ENCODE peak calls at places on chromosomes 1 and 21, in six cellular contexts. A, L, Y, J, V and E are unnamed samples.

GRCh38 chr1:224540535-224540934 is 75.6 kb upstream of the CNIH3 start:
- DNase-seq in L (no peak), Y (peak), A (no peak), J (no peak), V (no peak), E (no peak)

GRCh38 chr1:60581455-60582220 is 500.7 kb upstream of the NFIA start:
- DNase-seq in V (no peak), A (peak), Y (no peak), L (no peak), J (no peak), E (no peak)

GRCh38 chr1:24742090-24742938 is 2.9 kb upstream of the CLIC4 start:
- DNase-seq in Y (no peak), V (no peak), A (peak), J (no peak), L (peak), E (no peak)

GRCh38 chr1:244655186-244655585 is 2.3 kb downstream of the DESI2 start:
- DNase-seq in L (no peak), A (no peak), Y (no peak), V (no peak), J (no peak), E (no peak)

GRCh38 chr1:199687321-199687720 is 340.2 kb upstream of the NR5A2 start:
- DNase-seq in A (peak), V (no peak), L (no peak), Y (no peak), J (peak), E (peak)

GRCh38 chr1:58785424-58786058 is 1.7 kb upstream of the JUN start:
- DNase-seq in Y (peak), J (peak), L (peak), A (no peak), V (peak), E (no peak)

GRCh38 chr1:84382127-84382526 is 16.2 kb upstream of the DNASE2B start:
- DNase-seq in Y (no peak), L (no peak), A (peak), V (no peak), J (peak), E (no peak)

GRCh38 chr1:203589201-203589600 is 37.4 kb upstream of the ATP2B4 start:
- DNase-seq in Y (no peak), V (no peak), J (peak), A (no peak), L (no peak), E (no peak)

GRCh38 chr1:236282159-236282716 is 480 bp upstream of the ERO1B start:
- DNase-seq in A (peak), Y (peak), J (no peak), L (no peak), V (no peak), E (no peak)

GRCh38 chr1:228036701-228037231 is 30.0 kb downstream of the WNT3A start:
- DNase-seq in J (no peak), L (peak), A (no peak), Y (no peak), V (peak), E (no peak)

GRCh38 chr1:2452583-2453315 is 23.3 kb upstream of the PLCH2 start:
- DNase-seq in Y (no peak), V (no peak), A (no peak), J (peak), L (no peak), E (no peak)

GRCh38 chr1:164587617-164588367 is 28.8 kb downstream of the PBX1 start:
- DNase-seq in V (no peak), A (no peak), L (no peak), Y (no peak), J (peak), E (no peak)

GRCh38 chr1:199290186-199290585 is 651.3 kb downstream of the PTPRC start:
- DNase-seq in J (peak), L (no peak), V (no peak), Y (peak), A (peak), E (no peak)

GRCh38 chr1:55445416-55445815 is 230.3 kb upstream of the USP24 start:
- DNase-seq in A (no peak), Y (no peak), V (no peak), L (no peak), J (no peak), E (no peak)

GRCh38 chr1:50929376-50929958 is 30.6 kb downstream of the FAF1 start:
- DNase-seq in Y (peak), A (no peak), V (no peak), L (no peak), J (peak), E (no peak)

GRCh38 chr21:28805885-28806284 is 186.8 kb downstream of the LTN1 start:
- DNase-seq in J (peak), L (no peak), V (no peak), Y (peak), A (peak), E (no peak)

GRCh38 chr1:4090556-4090955 is 190.5 kb upstream of the C1orf174 start:
- DNase-seq in V (no peak), J (no peak), A (no peak), L (no peak), Y (no peak), E (no peak)

GRCh38 chr1:94239796-94240195 is 2.4 kb upstream of the ARHGAP29 start:
- DNase-seq in Y (no peak), L (no peak), J (peak), V (no peak), A (no peak), E (no peak)

GRCh38 chr1:94244816-94245215 is 7.4 kb upstream of the ARHGAP29 start:
- DNase-seq in V (no peak), Y (no peak), J (peak), A (no peak), L (no peak), E (no peak)

GRCh38 chr1:94237291-94238226 is at the start of gene ARHGAP29:
- DNase-seq in V (peak), Y (peak), L (peak), J (peak), A (peak), E (peak)

GRCh38 chr1:94243665-94244064 is 6.3 kb upstream of the ARHGAP29 start:
- DNase-seq in Y (no peak), L (no peak), J (no peak), V (no peak), A (no peak), E (no peak)

DNA sequence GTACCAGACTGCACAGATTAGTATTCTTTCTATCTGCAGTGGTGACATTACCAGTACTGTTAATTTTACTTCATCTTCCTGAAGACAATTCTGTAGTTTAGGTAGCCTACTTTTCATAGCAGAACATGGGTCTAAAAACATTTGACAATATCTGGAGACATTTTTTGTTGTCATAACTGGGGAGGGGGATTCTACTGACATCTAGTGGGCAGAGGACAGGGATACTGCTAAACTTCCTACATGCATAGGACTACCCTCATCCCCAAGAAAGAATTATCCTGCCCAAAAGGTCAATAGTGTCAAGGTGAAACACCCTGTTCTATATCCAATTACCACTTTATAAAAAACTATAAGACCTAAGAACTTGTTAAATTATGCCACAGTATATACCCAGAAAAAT is 3.4 kb upstream of the ARHGAP29 start:
- DNase-seq in Y (no peak), V (no peak), A (no peak), J (peak), L (no peak), E (no peak)
- TF ChIP-seq CTCF in Y (peak), V (no peak), A (peak), J (peak), L (peak), E (peak)

GRCh38 chr1:119308130-119308529 is 60.5 kb upstream of the HAO2 start:
- DNase-seq in A (no peak), L (no peak), J (no peak), Y (no peak), V (no peak), E (no peak)

GRCh38 chr1:119314001-119314796 is 54.4 kb upstream of the HAO2 start:
- DNase-seq in A (no peak), J (no peak), L (no peak), Y (no peak), V (no peak), E (no peak)

GRCh38 chr1:119308806-119309205 is 59.8 kb upstream of the HAO2 start:
- DNase-seq in Y (no peak), A (no peak), J (no peak), V (no peak), L (no peak), E (no peak)

DNA sequence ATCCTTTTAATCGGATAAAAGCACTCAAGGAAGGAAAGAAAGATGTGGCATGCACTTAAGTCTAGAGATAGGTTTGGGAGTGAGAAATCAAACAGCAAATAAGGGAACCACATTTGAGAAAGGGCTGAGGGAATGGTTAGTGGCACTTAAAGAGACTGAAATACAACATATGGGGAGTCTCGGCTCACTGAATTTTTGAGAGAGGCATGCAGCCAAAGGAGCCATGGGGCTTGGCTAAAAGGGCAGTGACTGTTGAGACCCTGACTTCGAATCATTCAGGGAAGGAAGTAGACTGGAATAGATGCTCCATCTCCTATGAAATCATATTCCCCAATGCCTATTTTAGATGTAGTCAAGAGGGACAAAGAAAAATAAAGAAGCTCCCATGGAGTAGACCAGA is 58.3 kb upstream of the HAO2 start:
- DNase-seq in J (no peak), L (no peak), V (no peak), Y (no peak), A (no peak), E (no peak)
- TF ChIP-seq CTCF in J (no peak), L (no peak), V (no peak), Y (no peak), A (no peak), E (no peak)

DNA sequence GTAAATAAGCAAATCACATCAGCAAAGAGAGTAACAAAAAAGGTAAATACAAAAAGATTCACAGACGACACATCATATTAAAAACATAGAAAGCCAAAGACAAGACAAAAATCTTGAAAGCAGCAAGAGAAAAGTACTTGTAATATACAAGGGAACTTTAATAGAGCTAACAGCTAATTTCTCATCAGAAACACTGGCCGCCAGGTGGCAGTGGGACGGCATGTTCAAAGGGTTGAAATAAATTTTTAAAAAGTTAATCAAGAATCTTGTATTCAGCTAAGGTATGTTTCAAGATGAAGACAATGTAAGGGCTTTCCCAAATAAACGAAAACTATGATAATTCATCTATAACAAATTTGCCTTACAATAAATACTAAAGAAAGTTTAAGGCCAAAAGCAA is 358.1 kb downstream of the LRRIQ3 start:
- DNase-seq in J (peak), A (peak), V (no peak), L (no peak), Y (peak), E (peak)
- TF ChIP-seq CTCF in J (peak), A (peak), V (no peak), L (peak), Y (peak), E (peak)

GRCh38 chr1:186680031-186681012 is at the start of gene PTGS2:
- DNase-seq in V (peak), J (peak), A (peak), Y (peak), L (peak), E (peak)
- TF ChIP-seq CTCF in V (no peak), J (peak), A (peak), Y (peak), L (peak), E (no peak)

DNA sequence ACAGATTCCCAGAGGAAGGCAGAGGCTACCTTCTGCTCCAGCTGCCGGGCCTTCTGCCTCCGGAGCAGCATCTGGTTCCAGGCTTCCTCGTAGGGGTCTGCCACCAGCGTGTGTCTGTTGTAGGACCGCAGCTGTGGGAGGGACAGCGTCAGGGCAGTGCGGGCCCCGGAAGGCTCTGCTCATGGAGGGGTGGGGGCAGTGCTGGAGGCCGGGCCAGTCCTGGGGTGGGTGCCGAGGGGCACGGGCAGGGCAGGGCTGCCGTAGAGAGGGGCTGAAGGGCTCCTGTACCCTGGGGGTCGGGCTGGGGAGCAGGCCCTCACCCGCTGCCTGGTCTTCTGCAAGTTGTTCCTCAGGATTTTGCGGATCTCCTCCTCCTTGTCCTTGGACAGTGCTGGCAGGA is 53.2 kb downstream of the SLC9A1 start:
- DNase-seq in Y (no peak), A (no peak), J (no peak), V (no peak), L (no peak), E (peak)
- TF ChIP-seq CTCF in Y (no peak), A (no peak), J (no peak), V (no peak), L (no peak), E (no peak)

DNA sequence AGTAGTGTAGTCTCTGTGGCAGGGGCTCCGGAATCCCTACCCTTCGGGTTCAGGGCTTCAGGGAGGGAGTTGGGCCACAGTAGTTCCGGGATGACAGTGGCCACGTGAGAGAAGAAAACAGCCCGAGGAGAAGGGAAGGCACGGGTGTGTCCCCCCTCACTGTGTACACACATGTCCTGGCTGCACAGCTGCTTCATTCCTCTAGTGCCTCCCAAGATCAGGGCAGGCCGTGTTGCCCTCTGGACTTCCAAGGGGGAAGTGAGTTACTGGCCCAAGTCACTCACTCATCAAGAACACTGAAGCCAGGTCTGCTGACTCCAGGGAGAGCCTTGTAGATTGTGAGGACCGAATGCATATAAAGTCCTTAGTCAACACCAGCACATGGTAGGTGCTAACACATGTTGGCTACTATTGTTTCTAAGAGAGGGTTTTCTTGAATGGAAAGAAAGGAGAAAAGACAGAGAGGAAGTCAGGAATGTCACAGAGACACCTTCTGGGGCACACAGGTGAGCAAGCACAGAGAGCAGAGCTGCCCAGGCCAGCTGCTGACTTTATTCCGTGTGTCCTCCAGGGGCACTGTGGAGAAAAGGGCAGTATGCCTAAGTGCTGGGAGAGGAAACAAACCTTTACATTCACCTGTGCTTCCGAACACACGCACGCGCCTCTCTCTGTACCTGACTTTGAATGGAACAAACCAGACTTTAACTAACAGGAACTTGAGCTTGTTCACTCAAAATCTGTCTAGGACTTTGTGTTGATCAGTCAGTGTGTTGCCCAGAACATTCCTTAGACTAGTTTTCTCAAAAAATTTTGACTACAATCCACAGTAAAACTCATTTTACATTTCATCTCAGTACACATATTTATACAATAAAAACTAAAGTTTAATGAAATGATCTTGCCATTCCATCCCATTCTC is 40.0 kb downstream of the LHX4 start:
- DNase-seq in Y (peak), A (no peak), J (peak), L (peak), V (no peak), E (no peak)
- TF ChIP-seq CTCF in Y (peak), A (peak), J (peak), L (peak), V (no peak), E (no peak)

DNA sequence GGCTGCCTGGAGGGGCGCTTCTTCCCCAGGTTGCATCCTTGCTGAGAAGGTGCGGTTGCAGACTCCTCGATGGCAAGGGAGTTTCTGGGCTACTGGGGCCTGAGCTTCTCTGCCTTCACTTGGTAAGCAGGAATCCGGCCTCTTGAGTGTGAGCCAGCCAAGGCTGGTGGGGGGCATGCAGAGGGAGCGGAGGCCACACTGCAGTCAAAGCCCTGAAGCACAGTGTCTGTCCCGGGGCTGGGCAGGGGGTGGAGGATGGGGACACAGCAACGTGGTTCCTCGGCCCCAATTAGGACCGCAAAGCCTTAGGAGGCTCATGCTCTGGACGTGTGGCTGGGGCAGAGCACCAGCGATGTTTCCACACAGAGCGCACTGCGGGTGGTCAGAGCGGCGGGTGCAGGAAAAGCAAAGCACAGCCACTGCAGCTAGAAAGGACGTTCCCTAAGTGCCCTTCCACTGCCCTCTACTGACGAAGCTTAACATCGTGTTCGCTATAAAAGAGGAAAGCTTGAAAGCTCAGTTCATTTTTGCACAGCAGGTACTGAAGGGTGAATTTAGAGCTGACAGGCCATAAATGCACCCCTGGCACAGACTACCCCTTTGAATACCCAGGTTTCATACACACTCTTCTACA is 60.7 kb upstream of the COG2 start:
- DNase-seq in J (peak), V (no peak), Y (peak), L (peak), A (no peak), E (peak)
- TF ChIP-seq CTCF in J (peak), V (no peak), Y (peak), L (peak), A (peak), E (no peak)

GRCh38 chr21:16908087-16908486 is 604.8 kb upstream of the CXADR start:
- DNase-seq in L (no peak), A (no peak), Y (peak), J (peak), V (no peak), E (no peak)

GRCh38 chr21:16912075-16912474 is 600.8 kb upstream of the CXADR start:
- DNase-seq in Y (no peak), V (no peak), A (peak), L (no peak), J (peak), E (no peak)

GRCh38 chr21:16911166-16911607 is 601.7 kb upstream of the CXADR start:
- DNase-seq in A (no peak), J (no peak), Y (no peak), V (no peak), L (no peak), E (no peak)

GRCh38 chr21:16910435-16911165 is 602.2 kb upstream of the CXADR start:
- DNase-seq in A (no peak), Y (no peak), J (no peak), L (no peak), V (no peak), E (no peak)

GRCh38 chr21:16913010-16913409 is 599.8 kb upstream of the CXADR start:
- DNase-seq in A (no peak), J (no peak), L (peak), Y (peak), V (no peak), E (peak)
- TF ChIP-seq CTCF in A (peak), J (no peak), L (peak), Y (no peak), V (no peak), E (no peak)

DNA sequence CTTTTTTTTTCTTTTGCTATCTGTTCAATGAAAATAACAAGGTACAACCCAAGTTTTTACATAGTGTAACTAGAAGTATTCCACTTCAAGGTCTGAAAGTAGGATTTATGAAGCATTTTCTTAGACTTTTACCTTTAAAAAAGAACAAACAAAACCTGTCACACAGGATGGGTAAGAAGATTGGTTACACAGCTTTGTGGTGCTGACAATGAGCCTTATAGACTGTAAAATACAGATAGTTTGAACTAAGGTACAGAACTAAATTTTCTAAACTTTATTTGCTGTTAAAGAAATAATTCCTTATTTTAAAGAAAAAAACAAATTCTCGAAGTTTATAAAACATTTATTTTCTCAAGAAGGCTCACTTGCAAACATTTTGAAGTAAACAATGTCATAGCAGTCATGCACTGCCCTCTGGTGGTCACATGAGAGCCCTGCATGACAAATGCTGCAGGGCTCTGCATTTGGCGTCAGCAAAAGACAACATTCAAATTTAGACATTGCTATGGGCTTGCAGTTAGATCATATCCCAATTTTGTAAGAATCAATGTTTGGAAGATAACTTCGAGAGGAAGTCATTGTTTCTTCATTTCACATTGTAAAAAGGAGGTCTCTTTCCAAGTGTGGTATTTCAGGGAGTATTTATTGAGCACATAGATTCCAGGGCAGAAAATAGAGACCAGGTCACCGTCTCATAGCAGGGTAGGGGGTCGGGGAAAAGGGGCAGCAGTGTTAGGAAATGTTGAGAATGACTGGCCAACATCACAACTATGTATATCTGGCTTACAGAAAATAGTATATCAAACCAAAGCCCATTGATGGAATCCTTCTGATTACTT is 115.3 kb upstream of the FMN2 start:
- DNase-seq in V (peak), L (peak), A (peak), J (peak), Y (peak), E (peak)
- TF ChIP-seq CTCF in V (peak), L (peak), A (peak), J (peak), Y (peak), E (peak)